ENCODE peak calls at places on chromosomes 2 and 18, in eight cellular contexts. O is A549; M is CD8-positive, alpha-beta T cell; S is IMR-90; Z is upper lobe of left lung; T is foreskin fibroblast; Q is fibroblast of villous mesenchyme; R is choroid plexus epithelial cell. G is an unnamed sample.

GRCh38 chr2:69464575-69464974 is 27.3 kb upstream of the NFU1 start:
- DNase-seq in O (peak; percentile 44), M (no peak), S (peak; percentile 80), Z (no peak), T (peak; percentile 14), Q (peak; percentile 92), R (peak; percentile 52), G (no peak)

GRCh38 chr2:230494980-230495379 is 79.0 kb downstream of the SP100 start:
- DNase-seq in O (no peak), M (no peak), S (no peak), Z (no peak), T (no peak), Q (no peak), R (no peak), G (no peak)

GRCh38 chr2:148552675-148553331 is 91.7 kb upstream of the EPC2 start:
- DNase-seq in O (no peak), M (no peak), S (peak; percentile 22), Z (no peak), T (no peak), Q (peak; percentile 54), R (peak; percentile 15), G (no peak)

GRCh38 chr2:54589340-54590215 is 133.5 kb downstream of the SPTBN1 start:
- DNase-seq in O (peak; percentile 53), M (no peak), S (peak; percentile 70), Z (no peak), T (no peak), Q (peak; percentile 54), R (no peak), G (no peak)

GRCh38 chr2:97774425-97774824 is 61.0 kb downstream of the ZAP70 start:
- DNase-seq in O (no peak), M (no peak), S (no peak), Z (no peak), T (no peak), Q (no peak), R (peak; percentile 23), G (no peak)

GRCh38 chr2:241721852-241722251 is 12.6 kb upstream of the D2HGDH start:
- DNase-seq in O (no peak), M (no peak), S (no peak), Z (no peak), T (no peak), Q (no peak), R (no peak), G (no peak)

GRCh38 chr2:181140414-181140813 is 160.0 kb downstream of the UBE2E3 start:
- DNase-seq in O (no peak), M (no peak), S (no peak), Z (no peak), T (peak; percentile 33), Q (peak; percentile 33), R (peak; percentile 64), G (no peak)

GRCh38 chr2:73006969-73007710 is 64.4 kb downstream of the SFXN5 start:
- DNase-seq in O (no peak), M (no peak), S (peak; percentile 33), Z (no peak), T (no peak), Q (no peak), R (peak; percentile 45), G (no peak)

GRCh38 chr18:57942493-57942892 is 101.5 kb upstream of the NEDD4L start:
- DNase-seq in O (no peak), M (no peak), S (no peak), Z (no peak), T (no peak), Q (no peak), R (no peak), G (no peak)

GRCh38 chr18:79388043-79388442 is 7.7 kb upstream of the NFATC1 start:
- DNase-seq in O (no peak), M (no peak), S (no peak), Z (no peak), T (no peak), Q (no peak), R (no peak), G (no peak)

GRCh38 chr2:230898661-230899091 is 26.4 kb downstream of the GPR55 start:
- DNase-seq in O (no peak), M (no peak), S (no peak), Z (no peak), T (no peak), Q (no peak), R (no peak), G (peak; percentile 55)

GRCh38 chr18:15165048-15165447 is 417.1 kb downstream of the ANKRD30B start:
- DNase-seq in O (no peak), M (no peak), S (no peak), Z (peak; percentile 45), T (no peak), Q (no peak), R (no peak), G (no peak)

GRCh38 chr2:26126091-26126490 is 46.8 kb upstream of the GAREM2 start:
- DNase-seq in O (no peak), M (no peak), S (no peak), Z (no peak), T (no peak), Q (no peak), R (peak; percentile 23), G (no peak)

GRCh38 chr2:42879913-42880737 is 87.7 kb upstream of the HAAO start:
- DNase-seq in O (no peak), M (no peak), S (no peak), Z (no peak), T (no peak), Q (no peak), R (peak; percentile 48), G (no peak)

GRCh38 chr2:31233216-31233615 is 736 bp upstream of the EHD3 start:
- DNase-seq in O (no peak), M (no peak), S (no peak), Z (no peak), T (no peak), Q (no peak), R (no peak), G (no peak)

GRCh38 chr2:149363953-149364352 is 33.6 kb downstream of the LYPD6 start:
- DNase-seq in O (no peak), M (no peak), S (no peak), Z (no peak), T (no peak), Q (peak; percentile 80), R (no peak), G (no peak)

DNA sequence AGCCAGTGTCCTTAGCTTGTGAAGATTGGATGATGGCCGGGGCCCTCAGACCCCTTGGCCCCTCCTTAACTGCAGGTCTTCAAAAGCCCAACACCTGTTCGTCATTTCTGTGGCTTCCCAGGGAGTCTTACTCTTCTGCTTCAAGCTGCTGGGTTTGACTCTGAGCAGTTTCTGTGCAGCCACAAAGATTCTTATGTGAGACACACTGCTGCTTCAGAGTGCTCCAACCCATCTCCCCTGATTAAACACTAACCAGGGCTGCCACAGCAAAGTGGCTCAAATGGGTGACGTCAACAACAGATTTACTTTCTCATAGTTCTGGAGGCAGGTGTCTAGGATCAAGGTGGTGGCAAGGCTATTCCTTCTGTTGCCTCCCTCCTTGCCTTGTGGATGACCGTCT is 40.8 kb downstream of the TSN start:
- DNase-seq in O (no peak), M (no peak), S (no peak), Z (no peak), T (no peak), Q (no peak), R (no peak), G (no peak)
- TF ChIP-seq CTCF in O (no peak), M (no peak), S (no peak), Z (no peak), T (no peak), Q (no peak), R (no peak), G (no peak)

DNA sequence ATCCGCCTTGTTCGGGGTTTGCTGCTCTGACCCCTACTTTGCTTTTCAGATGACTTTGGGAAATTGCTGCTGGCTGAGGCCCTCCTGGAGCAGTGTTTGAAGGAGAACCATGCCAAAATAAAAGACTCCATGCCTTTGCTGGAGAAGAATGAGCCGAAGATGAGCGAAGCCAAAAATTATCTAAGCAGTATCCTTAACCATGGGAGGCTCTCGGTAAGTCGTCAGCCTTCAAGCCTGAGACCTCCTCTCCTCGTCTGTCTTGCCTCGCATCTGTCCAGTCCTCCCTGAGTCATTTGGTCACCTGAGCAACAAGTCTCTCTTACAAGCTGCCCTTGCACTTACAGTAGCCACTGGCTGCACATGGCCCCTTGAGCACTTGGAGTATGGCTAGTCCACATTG is 34.7 kb upstream of the MCFD2 start:
- DNase-seq in O (no peak), M (no peak), S (no peak), Z (no peak), T (no peak), Q (no peak), R (peak; percentile 16), G (no peak)
- TF ChIP-seq CTCF in O (no peak), M (no peak), S (no peak), Z (no peak), T (no peak), Q (no peak), R (no peak), G (no peak)

GRCh38 chr2:95277246-95277906 is 3.1 kb downstream of the PROM2 start:
- DNase-seq in O (no peak), M (no peak), S (no peak), Z (peak; percentile 65), T (no peak), Q (no peak), R (no peak), G (no peak)
- TF ChIP-seq CTCF in O (no peak), M (no peak), S (no peak), Z (no peak), T (no peak), Q (no peak), R (no peak), G (no peak)

GRCh38 chr2:234905547-234906260 is 46.1 kb upstream of the SH3BP4 start:
- DNase-seq in O (no peak), M (no peak), S (peak; percentile 57), Z (no peak), T (no peak), Q (peak; percentile 25), R (peak; percentile 31), G (no peak)

GRCh38 chr2:234910186-234910679 is 41.6 kb upstream of the SH3BP4 start:
- DNase-seq in O (no peak), M (no peak), S (no peak), Z (no peak), T (no peak), Q (no peak), R (no peak), G (no peak)

GRCh38 chr2:234904785-234905184 is 47.0 kb upstream of the SH3BP4 start:
- DNase-seq in O (no peak), M (no peak), S (no peak), Z (no peak), T (no peak), Q (no peak), R (no peak), G (no peak)
- TF ChIP-seq CTCF in O (no peak), M (no peak), S (no peak), Z (no peak), T (no peak), Q (no peak), R (no peak), G (no peak)